ENCODE peak calls at places on chromosomes 13 and 19, in nine cellular contexts. E is Right ventricle myocardium inferior; V is activated naive CD8-positive, alpha-beta T cell treated with anti-CD3 and anti-CD28 coated beads, Interleukin-2, amount 10 ng/mL, durations not matched to agents 7 days and 5 days; T is T-cell; F is activated T-cell treated with anti-CD3 and anti-CD28 coated beads, Interleukin-2, amount 50 U/mL, for 4 hours; R is mucosa of descending colon; H is left cardiac atrium; L is right lobe of liver; Q is RWPE2. I is an unnamed sample.

GRCh38 chr13:73077867-73078266 is 19.1 kb downstream of the KLF5 start:
- ATAC-seq in H (no peak), E (no peak), V (no peak), T (no peak), R (peak; percentile 7), Q (peak; percentile 24), L (no peak), F (no peak), I (no peak)

GRCh38 chr13:46831588-46832194 is 34.7 kb upstream of the ESD start:
- ATAC-seq in V (no peak), L (peak; percentile 69), Q (no peak), T (no peak), R (peak; percentile 59), F (no peak), E (no peak), H (no peak), I (peak; percentile 41)

GRCh38 chr19:15454371-15454800 is 4.6 kb upstream of the WIZ start:
- ATAC-seq in V (no peak), R (no peak), L (no peak), F (no peak), E (no peak), H (no peak), Q (no peak), T (no peak), I (no peak)

GRCh38 chr13:112771877-112772538 is 82.2 kb downstream of the ATP11A start:
- ATAC-seq in E (no peak), L (no peak), R (peak; percentile 55), F (no peak), T (no peak), H (no peak), V (no peak), Q (no peak), I (no peak)

GRCh38 chr19:35486268-35486708 is 4.0 kb downstream of the KRTDAP start:
- ATAC-seq in F (no peak), T (no peak), H (no peak), V (no peak), E (no peak), Q (no peak), R (no peak), L (no peak), I (no peak)

GRCh38 chr13:109100705-109101104 is 471.3 kb downstream of the MYO16 start:
- ATAC-seq in H (no peak), F (no peak), T (no peak), V (no peak), Q (no peak), E (no peak), L (no peak), R (no peak), I (peak; percentile 36)

GRCh38 chr19:17647071-17648020 is 40.8 kb downstream of the UNC13A start:
- ATAC-seq in L (peak; percentile 22), V (no peak), H (no peak), R (no peak), F (no peak), T (no peak), E (no peak), Q (no peak), I (no peak)

GRCh38 chr19:40232479-40232878 is 6.0 kb upstream of the CCNP start:
- ATAC-seq in V (no peak), F (no peak), H (peak; percentile 7), E (peak; percentile 27), R (peak; percentile 11), Q (no peak), T (no peak), L (peak; percentile 34), I (no peak)

GRCh38 chr19:11581740-11582139 is 4.3 kb upstream of the ACP5 start:
- ATAC-seq in H (no peak), V (peak; percentile 80), T (peak; percentile 80), L (no peak), Q (no peak), R (peak; percentile 50), F (peak; percentile 92), E (no peak), I (no peak)

GRCh38 chr13:36819811-36820140 is 754 bp downstream of the RFXAP start:
- ATAC-seq in Q (peak; percentile 35), H (peak; percentile 18), V (peak; percentile 15), F (peak; percentile 31), L (peak; percentile 12), T (peak; percentile 9), E (no peak), R (peak; percentile 25), I (no peak)

GRCh38 chr13:48296528-48296927 is 7.0 kb upstream of the RB1 start:
- ATAC-seq in T (no peak), V (no peak), F (no peak), E (no peak), L (no peak), Q (no peak), H (no peak), R (no peak), I (no peak)